ENCODE peak calls at places on chromosomes 12 and 14, in seven cellular contexts. O is endodermal cell, A is body of pancreas, P is ovary, U is transverse colon, N is tibial artery, H is nephron progenitor cell. Y is an unnamed sample.

GRCh38 chr14:50395448-50395847 is 1.2 kb downstream of the CDKL1 start:
- DNase-seq in O (no peak), A (peak), P (peak), U (peak), N (no peak), H (no peak), Y (no peak)

GRCh38 chr14:101225116-101225728 is 321.7 kb upstream of the RTL1 start:
- DNase-seq in O (peak), A (no peak), P (no peak), U (no peak), N (no peak), H (no peak), Y (peak)

GRCh38 chr14:104263671-104264358 is 125.4 kb downstream of the KIF26A start:
- DNase-seq in O (no peak), A (peak), P (no peak), U (no peak), N (peak), H (no peak), Y (peak)

GRCh38 chr12:58923781-58924180 is 3.5 kb upstream of the LRIG3 start:
- DNase-seq in O (no peak), A (no peak), P (no peak), U (no peak), N (no peak), H (no peak), Y (no peak)

GRCh38 chr12:91370086-91370868 is 187.7 kb upstream of the DCN start:
- DNase-seq in O (peak), A (no peak), P (no peak), U (no peak), N (no peak), H (no peak), Y (no peak)

GRCh38 chr12:92558241-92558773 is 144.5 kb upstream of the PLEKHG7 start:
- DNase-seq in O (no peak), A (no peak), P (no peak), U (no peak), N (no peak), H (no peak), Y (no peak)

GRCh38 chr12:68880660-68881325 is 52.2 kb downstream of the CPM start:
- DNase-seq in O (no peak), A (no peak), P (no peak), U (no peak), N (no peak), H (no peak), Y (no peak)

GRCh38 chr12:120972870-120973543 is 5.3 kb upstream of the HNF1A start:
- DNase-seq in O (peak), A (no peak), P (no peak), U (no peak), N (no peak), H (no peak), Y (no peak)

GRCh38 chr14:98210045-98210678 is 1061.8 kb downstream of the BCL11B start:
- DNase-seq in O (peak), A (no peak), P (no peak), U (no peak), N (no peak), H (no peak), Y (no peak)

GRCh38 chr14:35401853-35402252 is 2.7 kb downstream of the NFKBIA start:
- DNase-seq in O (no peak), A (no peak), P (peak), U (no peak), N (peak), H (no peak), Y (no peak)

GRCh38 chr12:57727758-57728395 is 10.7 kb downstream of the AGAP2 start:
- DNase-seq in O (peak), A (no peak), P (no peak), U (no peak), N (no peak), H (peak), Y (no peak)

GRCh38 chr12:93039062-93039461 is 110.0 kb upstream of the EEA1 start:
- DNase-seq in O (no peak), A (no peak), P (no peak), U (no peak), N (no peak), H (no peak), Y (no peak)

DNA sequence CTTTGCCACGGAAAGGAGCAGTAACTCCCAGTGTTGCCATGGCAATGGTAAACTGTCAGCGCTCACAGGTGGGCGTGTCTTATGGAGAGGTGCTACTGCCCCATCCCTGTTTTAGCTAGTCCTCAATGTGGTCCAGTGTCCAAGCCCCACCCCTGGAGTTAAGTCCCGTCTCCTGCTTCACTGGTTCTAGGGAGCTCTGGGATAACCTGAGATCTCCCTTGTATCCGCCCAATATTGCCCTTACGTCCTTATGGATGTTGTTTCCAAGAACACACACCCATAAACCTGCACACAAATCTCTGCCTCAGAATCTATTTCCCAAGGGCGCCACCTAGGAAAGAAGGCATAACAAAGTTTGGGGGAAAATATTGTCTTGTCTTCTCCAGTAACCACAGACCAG is 64.2 kb downstream of the SPRING1 start:
- DNase-seq in O (peak), A (no peak), P (no peak), U (no peak), N (no peak), H (no peak), Y (no peak)
- TF ChIP-seq CTCF in O (peak), A (no peak), P (no peak), U (no peak), N (no peak), H (no peak), Y (no peak)

GRCh38 chr12:67223225-67223624 is 45.9 kb upstream of the CAND1 start:
- DNase-seq in O (no peak), A (no peak), P (no peak), U (no peak), N (no peak), H (no peak), Y (no peak)

GRCh38 chr12:67220065-67220464 is 49.1 kb upstream of the CAND1 start:
- DNase-seq in O (peak), A (peak), P (no peak), U (peak), N (no peak), H (no peak), Y (no peak)

GRCh38 chr12:67217647-67218046 is 51.5 kb upstream of the CAND1 start:
- DNase-seq in O (no peak), A (no peak), P (no peak), U (no peak), N (no peak), H (no peak), Y (no peak)

GRCh38 chr12:67222302-67222701 is 46.9 kb upstream of the CAND1 start:
- DNase-seq in O (peak), A (peak), P (no peak), U (no peak), N (no peak), H (no peak), Y (no peak)
- TF ChIP-seq CTCF in O (peak), A (peak), P (no peak), U (peak), N (no peak), H (peak), Y (no peak)

DNA sequence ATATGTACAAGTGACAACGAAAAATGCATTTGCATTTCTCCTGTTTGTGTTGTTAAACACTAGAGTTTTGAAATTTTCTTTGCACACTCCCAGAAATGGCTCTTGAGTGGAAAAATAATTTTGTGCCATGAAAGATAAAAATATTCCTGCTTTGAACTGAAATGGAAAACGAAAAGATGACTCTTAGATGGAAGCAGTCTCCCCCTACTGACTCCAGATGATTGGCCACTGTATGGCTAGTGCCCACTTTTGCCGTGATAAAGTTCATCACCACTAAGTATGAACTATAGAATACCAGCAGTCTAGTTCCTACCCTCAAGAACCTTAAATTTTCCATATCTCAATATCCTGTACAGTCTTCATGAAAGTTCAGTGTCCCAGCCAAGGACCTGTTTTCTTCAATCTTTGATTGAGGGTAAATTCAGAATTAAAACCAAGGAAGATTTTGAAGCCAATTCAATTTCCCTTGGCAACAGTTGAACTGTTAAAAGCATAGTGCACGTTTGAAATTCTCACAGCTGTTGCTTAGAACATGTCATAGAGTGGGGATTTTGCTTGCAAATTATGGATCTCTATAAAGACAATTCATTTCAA is 1.6 kb upstream of the PPP2R5E start:
- DNase-seq in O (no peak), A (no peak), P (no peak), U (no peak), N (no peak), H (no peak), Y (no peak)
- TF ChIP-seq CTCF in O (peak), A (peak), P (peak), U (peak), N (peak), H (no peak), Y (no peak)

GRCh38 chr14:76175942-76176341 is 24.2 kb downstream of the GPATCH2L start:
- DNase-seq in O (no peak), A (no peak), P (no peak), U (no peak), N (no peak), H (no peak), Y (no peak)

GRCh38 chr14:76186318-76187027 is 34.8 kb downstream of the GPATCH2L start:
- DNase-seq in O (no peak), A (no peak), P (no peak), U (no peak), N (no peak), H (no peak), Y (no peak)

GRCh38 chr14:76181546-76181945 is 29.8 kb downstream of the GPATCH2L start:
- DNase-seq in O (no peak), A (no peak), P (no peak), U (no peak), N (no peak), H (no peak), Y (no peak)
- TF ChIP-seq CTCF in O (peak), A (no peak), P (no peak), U (peak), N (no peak), H (peak), Y (no peak)

GRCh38 chr14:54935958-54936357 is 33.3 kb upstream of the GCH1 start:
- DNase-seq in O (no peak), A (no peak), P (no peak), U (no peak), N (no peak), H (no peak), Y (no peak)
- TF ChIP-seq CTCF in O (no peak), A (no peak), P (no peak), U (no peak), N (no peak), H (no peak), Y (no peak)

GRCh38 chr12:113439606-113440030 is 17.4 kb downstream of the SDSL start:
- DNase-seq in O (peak), A (peak), P (peak), U (no peak), N (no peak), H (peak), Y (no peak)
- TF ChIP-seq CTCF in O (peak), A (peak), P (no peak), U (peak), N (peak), H (peak), Y (no peak)

GRCh38 chr12:77042834-77043233 is 22.5 kb downstream of the E2F7 start:
- DNase-seq in O (no peak), A (no peak), P (no peak), U (no peak), N (no peak), H (no peak), Y (no peak)

GRCh38 chr12:77049767-77050353 is 15.5 kb downstream of the E2F7 start:
- DNase-seq in O (no peak), A (no peak), P (no peak), U (no peak), N (no peak), H (no peak), Y (no peak)

GRCh38 chr12:77045183-77045582 is 20.2 kb downstream of the E2F7 start:
- DNase-seq in O (no peak), A (no peak), P (no peak), U (no peak), N (no peak), H (no peak), Y (no peak)

GRCh38 chr12:77053259-77053658 is 12.1 kb downstream of the E2F7 start:
- DNase-seq in O (no peak), A (no peak), P (no peak), U (no peak), N (no peak), H (no peak), Y (no peak)

DNA sequence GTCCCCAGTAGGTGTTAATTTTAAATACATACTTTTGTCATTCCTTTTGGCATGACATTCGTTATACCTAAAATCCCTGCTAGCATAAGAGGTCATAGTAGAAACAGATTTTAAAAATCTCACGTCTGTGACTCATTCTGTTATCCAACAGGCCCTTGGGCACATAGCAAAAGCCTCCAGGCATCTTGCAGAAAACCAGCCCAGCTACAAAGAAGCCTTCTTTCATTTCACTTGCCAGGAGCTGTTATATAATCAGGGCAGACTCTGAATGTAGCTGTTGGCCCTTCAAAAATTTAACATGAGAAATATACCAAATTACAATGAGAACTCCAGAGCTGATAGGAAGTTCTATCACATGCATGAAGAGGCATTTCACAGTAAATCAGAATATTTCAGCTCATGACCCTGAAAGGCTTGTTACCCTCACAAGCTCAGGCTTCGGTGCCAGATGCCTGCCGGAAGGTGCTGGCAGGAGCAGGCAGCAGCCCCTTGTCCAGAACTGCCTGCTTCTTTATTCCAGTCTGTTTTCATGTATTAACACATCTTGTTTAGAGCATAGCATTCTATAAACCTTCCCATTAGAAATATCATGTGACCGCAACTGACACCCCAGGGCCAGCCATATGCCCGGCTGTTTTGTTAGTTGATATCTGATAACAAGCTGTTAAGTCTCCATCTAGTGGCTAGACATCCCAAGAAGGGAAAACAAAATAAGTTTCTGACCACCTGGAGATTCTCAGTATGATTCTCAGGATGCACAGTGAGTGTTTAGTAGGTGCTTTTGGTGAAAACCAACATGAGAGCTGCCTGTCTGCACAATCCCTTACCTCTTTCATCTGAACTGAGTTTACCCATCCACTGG is 17.8 kb downstream of the E2F7 start:
- DNase-seq in O (no peak), A (no peak), P (no peak), U (no peak), N (no peak), H (no peak), Y (no peak)
- TF ChIP-seq CTCF in O (peak), A (no peak), P (no peak), U (no peak), N (no peak), H (no peak), Y (no peak)

DNA sequence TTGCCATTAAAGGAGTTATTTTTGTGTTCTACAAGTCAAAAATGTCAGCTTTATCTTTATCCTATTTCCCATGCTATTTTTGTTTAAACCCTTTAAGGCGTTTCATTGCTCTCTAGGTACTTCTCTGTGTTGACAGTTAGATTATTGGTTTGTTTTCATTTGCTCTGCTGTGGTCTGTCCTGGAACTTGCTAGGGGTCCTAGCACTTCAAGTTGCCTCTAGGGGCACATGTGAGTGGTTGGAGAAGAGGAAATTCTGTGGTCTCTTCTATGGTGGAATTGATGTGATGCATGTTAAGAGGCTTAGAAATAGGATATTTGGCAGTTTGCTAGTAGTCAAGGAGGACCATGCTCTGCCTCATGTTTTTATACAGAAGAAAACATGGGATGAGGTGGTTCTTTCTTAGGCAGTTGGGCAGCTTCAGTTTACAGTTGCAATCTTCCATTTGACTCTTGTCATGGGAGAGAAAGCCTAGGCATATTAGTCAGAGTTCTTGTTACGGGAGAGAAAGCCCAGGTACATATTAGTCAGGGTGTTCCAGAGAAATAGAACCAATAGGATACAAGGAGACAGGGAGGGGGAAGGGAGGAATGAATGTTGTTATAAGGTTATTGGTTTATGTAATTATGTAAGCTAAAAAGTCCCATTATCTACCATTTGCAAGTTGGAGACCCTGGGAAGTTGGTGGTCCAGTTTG is 14.4 kb downstream of the TTLL5 start:
- DNase-seq in O (peak), A (no peak), P (no peak), U (no peak), N (no peak), H (no peak), Y (no peak)
- TF ChIP-seq CTCF in O (peak), A (no peak), P (no peak), U (no peak), N (no peak), H (no peak), Y (no peak)

GRCh38 chr12:111687952-111688351 is 2.1 kb downstream of the ACAD10 start:
- DNase-seq in O (no peak), A (no peak), P (no peak), U (no peak), N (no peak), H (no peak), Y (no peak)

GRCh38 chr12:111685811-111686573 is at the start of the genes ACAD10 and BRAP:
- DNase-seq in O (peak), A (peak), P (peak), U (peak), N (peak), H (peak), Y (peak)

GRCh38 chr12:111686574-111687105 is 787 bp downstream of the ACAD10 start:
- DNase-seq in O (no peak), A (no peak), P (no peak), U (no peak), N (no peak), H (no peak), Y (no peak)

GRCh38 chr12:111685322-111685810 is 390 bp downstream of the BRAP start:
- DNase-seq in O (no peak), A (no peak), P (no peak), U (peak), N (no peak), H (no peak), Y (no peak)

GRCh38 chr12:111687255-111687654 is 1.4 kb downstream of the ACAD10 start:
- DNase-seq in O (no peak), A (no peak), P (no peak), U (no peak), N (no peak), H (no peak), Y (no peak)
- TF ChIP-seq CTCF in O (peak), A (no peak), P (no peak), U (no peak), N (no peak), H (no peak), Y (no peak)